ENCODE peak calls at places on chromosomes 6 and 20, in six cellular contexts. One of them, this sample, is unnamed.

GRCh38 chr6:94462231-94462630 is 1042.9 kb upstream of the EPHA7 start:
- ATAC-seq in GM12878: no peak
- ATAC-seq in K562: no peak
- ATAC-seq in HepG2: no peak
- ATAC-seq in A549: no peak
- ATAC-seq in upper lobe of left lung: no peak
- ATAC-seq in this sample: no peak

GRCh38 chr6:54981647-54982046 is 135.1 kb downstream of the FAM83B start:
- ATAC-seq in HepG2: no peak
- ATAC-seq in A549: no peak
- ATAC-seq in upper lobe of left lung: no peak
- ATAC-seq in GM12878: no peak
- ATAC-seq in K562: no peak
- ATAC-seq in this sample: no peak

GRCh38 chr6:121389419-121389818 is 46.0 kb upstream of the GJA1 start:
- ATAC-seq in K562: no peak
- ATAC-seq in A549: no peak
- ATAC-seq in HepG2: peak
- ATAC-seq in GM12878: no peak
- ATAC-seq in upper lobe of left lung: no peak
- ATAC-seq in this sample: no peak

GRCh38 chr6:109490708-109491107 is 7.7 kb upstream of the ZBTB24 start:
- ATAC-seq in upper lobe of left lung: no peak
- ATAC-seq in GM12878: peak
- ATAC-seq in HepG2: no peak
- ATAC-seq in K562: peak
- ATAC-seq in A549: no peak
- ATAC-seq in this sample: no peak

GRCh38 chr6:157552956-157553485 is 172.0 kb downstream of the ZDHHC14 start:
- ATAC-seq in upper lobe of left lung: no peak
- ATAC-seq in GM12878: no peak
- ATAC-seq in HepG2: no peak
- ATAC-seq in K562: no peak
- ATAC-seq in A549: no peak
- ATAC-seq in this sample: no peak

GRCh38 chr6:21871831-21872230 is 278.3 kb downstream of the SOX4 start:
- ATAC-seq in GM12878: peak
- ATAC-seq in A549: no peak
- ATAC-seq in K562: no peak
- ATAC-seq in upper lobe of left lung: no peak
- ATAC-seq in HepG2: no peak
- ATAC-seq in this sample: no peak

GRCh38 chr6:159372333-159372732 is 203.1 kb downstream of the FNDC1 start:
- ATAC-seq in HepG2: no peak
- ATAC-seq in A549: no peak
- ATAC-seq in GM12878: no peak
- ATAC-seq in upper lobe of left lung: no peak
- ATAC-seq in K562: no peak
- ATAC-seq in this sample: no peak

GRCh38 chr6:89987140-89987539 is 92.9 kb downstream of the GJA10 start:
- ATAC-seq in K562: no peak
- ATAC-seq in A549: no peak
- ATAC-seq in HepG2: no peak
- ATAC-seq in GM12878: no peak
- ATAC-seq in upper lobe of left lung: no peak
- ATAC-seq in this sample: no peak

GRCh38 chr6:46236752-46237151 is 66.0 kb upstream of the ENPP5 start:
- ATAC-seq in A549: no peak
- ATAC-seq in K562: no peak
- ATAC-seq in HepG2: no peak
- ATAC-seq in upper lobe of left lung: no peak
- ATAC-seq in GM12878: no peak
- ATAC-seq in this sample: no peak

GRCh38 chr6:92559611-92560010 is 859.7 kb downstream of the EPHA7 start:
- ATAC-seq in A549: no peak
- ATAC-seq in K562: no peak
- ATAC-seq in HepG2: no peak
- ATAC-seq in upper lobe of left lung: no peak
- ATAC-seq in GM12878: no peak
- ATAC-seq in this sample: no peak

GRCh38 chr6:108156180-108156937 is 9.5 kb upstream of the NR2E1 start:
- ATAC-seq in K562: no peak
- ATAC-seq in HepG2: peak
- ATAC-seq in GM12878: no peak
- ATAC-seq in A549: peak
- ATAC-seq in upper lobe of left lung: no peak
- ATAC-seq in this sample: no peak

GRCh38 chr20:1697592-1697991 is 40.0 kb upstream of the SIRPG start:
- ATAC-seq in GM12878: no peak
- ATAC-seq in upper lobe of left lung: no peak
- ATAC-seq in HepG2: no peak
- ATAC-seq in K562: no peak
- ATAC-seq in A549: no peak
- ATAC-seq in this sample: no peak

GRCh38 chr20:8853805-8854338 is 215.0 kb upstream of the PLCB4 start:
- ATAC-seq in K562: peak
- ATAC-seq in HepG2: peak
- ATAC-seq in upper lobe of left lung: peak
- ATAC-seq in GM12878: peak
- ATAC-seq in A549: peak
- ATAC-seq in this sample: peak

GRCh38 chr6:169912266-169913095 is 161.1 kb downstream of the ERMARD start:
- ATAC-seq in HepG2: no peak
- ATAC-seq in upper lobe of left lung: no peak
- ATAC-seq in K562: no peak
- ATAC-seq in A549: no peak
- ATAC-seq in GM12878: no peak
- ATAC-seq in this sample: no peak

GRCh38 chr6:34689742-34690141 is 6.8 kb downstream of the ILRUN start:
- ATAC-seq in upper lobe of left lung: no peak
- ATAC-seq in HepG2: peak
- ATAC-seq in GM12878: peak
- ATAC-seq in A549: no peak
- ATAC-seq in K562: peak
- ATAC-seq in this sample: no peak

GRCh38 chr20:44089987-44090674 is 96.9 kb downstream of the JPH2 start:
- ATAC-seq in K562: peak
- ATAC-seq in A549: peak
- ATAC-seq in upper lobe of left lung: peak
- ATAC-seq in GM12878: peak
- ATAC-seq in HepG2: no peak
- ATAC-seq in this sample: no peak

GRCh38 chr6:84228198-84228543 is 728 bp upstream of the CEP162 start:
- ATAC-seq in A549: peak
- ATAC-seq in K562: no peak
- ATAC-seq in upper lobe of left lung: no peak
- ATAC-seq in HepG2: no peak
- ATAC-seq in GM12878: peak
- ATAC-seq in this sample: no peak

GRCh38 chr6:67345946-67346345 is 1289.1 kb upstream of the ADGRB3 start:
- ATAC-seq in A549: no peak
- ATAC-seq in GM12878: peak
- ATAC-seq in upper lobe of left lung: no peak
- ATAC-seq in K562: no peak
- ATAC-seq in HepG2: no peak
- ATAC-seq in this sample: no peak

GRCh38 chr6:20483902-20484497 is 50.3 kb upstream of the CDKAL1 start:
- ATAC-seq in K562: no peak
- ATAC-seq in HepG2: no peak
- ATAC-seq in A549: no peak
- ATAC-seq in GM12878: no peak
- ATAC-seq in upper lobe of left lung: peak
- ATAC-seq in this sample: peak

GRCh38 chr6:2951723-2952122 is 19.6 kb downstream of the SERPINB6 start:
- ATAC-seq in HepG2: no peak
- ATAC-seq in upper lobe of left lung: peak
- ATAC-seq in K562: no peak
- ATAC-seq in A549: no peak
- ATAC-seq in GM12878: no peak
- ATAC-seq in this sample: no peak

GRCh38 chr6:127385668-127386385 is 42.4 kb upstream of the ECHDC1 start:
- ATAC-seq in K562: no peak
- ATAC-seq in HepG2: no peak
- ATAC-seq in upper lobe of left lung: no peak
- ATAC-seq in GM12878: no peak
- ATAC-seq in A549: no peak
- ATAC-seq in this sample: no peak

GRCh38 chr6:4303638-4304037 is 168.3 kb upstream of the ECI2 start:
- ATAC-seq in upper lobe of left lung: peak
- ATAC-seq in GM12878: no peak
- ATAC-seq in HepG2: no peak
- ATAC-seq in A549: no peak
- ATAC-seq in K562: no peak
- ATAC-seq in this sample: no peak

GRCh38 chr6:113347420-113347819 is 509.7 kb upstream of the MARCKS start:
- ATAC-seq in GM12878: no peak
- ATAC-seq in upper lobe of left lung: no peak
- ATAC-seq in A549: no peak
- ATAC-seq in HepG2: no peak
- ATAC-seq in K562: no peak
- ATAC-seq in this sample: no peak

GRCh38 chr6:85360794-85361642 is 88.9 kb upstream of the NT5E start:
- ATAC-seq in HepG2: peak
- ATAC-seq in A549: peak
- ATAC-seq in GM12878: peak
- ATAC-seq in upper lobe of left lung: peak
- ATAC-seq in K562: no peak
- ATAC-seq in this sample: peak

GRCh38 chr6:169653691-169654090 is 48.1 kb downstream of the WDR27 start:
- ATAC-seq in K562: no peak
- ATAC-seq in upper lobe of left lung: no peak
- ATAC-seq in A549: no peak
- ATAC-seq in HepG2: no peak
- ATAC-seq in GM12878: no peak
- ATAC-seq in this sample: no peak

GRCh38 chr20:50607850-50608749 is 83.2 kb downstream of the RIPOR3 start:
- ATAC-seq in GM12878: no peak
- ATAC-seq in A549: peak
- ATAC-seq in K562: no peak
- ATAC-seq in HepG2: peak
- ATAC-seq in upper lobe of left lung: no peak
- ATAC-seq in this sample: no peak

GRCh38 chr6:42260424-42260888 is 42.8 kb upstream of the MRPS10 start:
- ATAC-seq in HepG2: peak
- ATAC-seq in A549: peak
- ATAC-seq in upper lobe of left lung: no peak
- ATAC-seq in K562: peak
- ATAC-seq in GM12878: peak
- ATAC-seq in this sample: peak

GRCh38 chr6:138000955-138001354 is 106.3 kb downstream of the PERP start:
- ATAC-seq in K562: no peak
- ATAC-seq in HepG2: no peak
- ATAC-seq in A549: no peak
- ATAC-seq in upper lobe of left lung: no peak
- ATAC-seq in GM12878: no peak
- ATAC-seq in this sample: no peak

GRCh38 chr6:71400852-71401251 is 112.2 kb downstream of the OGFRL1 start:
- ATAC-seq in upper lobe of left lung: no peak
- ATAC-seq in K562: no peak
- ATAC-seq in A549: no peak
- ATAC-seq in HepG2: no peak
- ATAC-seq in GM12878: no peak
- ATAC-seq in this sample: no peak

GRCh38 chr6:18307006-18307405 is 42.7 kb upstream of the DEK start:
- ATAC-seq in upper lobe of left lung: no peak
- ATAC-seq in GM12878: no peak
- ATAC-seq in A549: no peak
- ATAC-seq in K562: no peak
- ATAC-seq in HepG2: no peak
- ATAC-seq in this sample: no peak

GRCh38 chr20:5677389-5677788 is 72.8 kb upstream of the SHLD1 start:
- ATAC-seq in upper lobe of left lung: no peak
- ATAC-seq in K562: no peak
- ATAC-seq in GM12878: no peak
- ATAC-seq in HepG2: peak
- ATAC-seq in A549: no peak
- ATAC-seq in this sample: no peak

GRCh38 chr20:45934046-45934586 is 367 bp upstream of the PCIF1 start:
- ATAC-seq in upper lobe of left lung: peak
- ATAC-seq in HepG2: peak
- ATAC-seq in GM12878: peak
- ATAC-seq in K562: peak
- ATAC-seq in A549: peak
- ATAC-seq in this sample: peak

GRCh38 chr6:132865364-132865763 is 51.0 kb downstream of the RPS12 start:
- ATAC-seq in upper lobe of left lung: no peak
- ATAC-seq in HepG2: no peak
- ATAC-seq in A549: no peak
- ATAC-seq in GM12878: peak
- ATAC-seq in K562: no peak
- ATAC-seq in this sample: no peak

GRCh38 chr6:162705736-162706135 is 21.8 kb downstream of the PRKN start:
- ATAC-seq in K562: no peak
- ATAC-seq in HepG2: no peak
- ATAC-seq in A549: no peak
- ATAC-seq in GM12878: no peak
- ATAC-seq in upper lobe of left lung: no peak
- ATAC-seq in this sample: no peak

GRCh38 chr20:37915800-37916570 is 13.1 kb downstream of the VSTM2L start:
- ATAC-seq in upper lobe of left lung: no peak
- ATAC-seq in HepG2: peak
- ATAC-seq in K562: peak
- ATAC-seq in A549: peak
- ATAC-seq in GM12878: no peak
- ATAC-seq in this sample: no peak
- H3K27ac ChIP-seq in upper lobe of left lung: no peak
- H3K27ac ChIP-seq in HepG2: no peak
- H3K27ac ChIP-seq in K562: no peak
- H3K27ac ChIP-seq in A549: no peak
- H3K27ac ChIP-seq in GM12878: no peak
- H3K27ac ChIP-seq in this sample: peak

GRCh38 chr6:145276746-145277145 is 458.6 kb downstream of the EPM2A start:
- ATAC-seq in GM12878: no peak
- ATAC-seq in K562: no peak
- ATAC-seq in upper lobe of left lung: no peak
- ATAC-seq in HepG2: no peak
- ATAC-seq in A549: no peak
- ATAC-seq in this sample: no peak
- TF ChIP-seq EP300 in GM12878: no peak
- TF ChIP-seq EP300 in K562: no peak
- TF ChIP-seq EP300 in upper lobe of left lung: no peak
- TF ChIP-seq EP300 in HepG2: no peak
- TF ChIP-seq EP300 in A549: no peak
- TF ChIP-seq EP300 in this sample: no peak

GRCh38 chr6:125872259-125872921 is 81.6 kb downstream of the NCOA7 start:
- ATAC-seq in upper lobe of left lung: no peak
- ATAC-seq in GM12878: no peak
- ATAC-seq in HepG2: no peak
- ATAC-seq in K562: peak
- ATAC-seq in A549: peak
- ATAC-seq in this sample: no peak
- H3K27ac ChIP-seq in upper lobe of left lung: no peak
- H3K27ac ChIP-seq in GM12878: no peak
- H3K27ac ChIP-seq in HepG2: no peak
- H3K27ac ChIP-seq in K562: peak
- H3K27ac ChIP-seq in A549: peak
- H3K27ac ChIP-seq in this sample: no peak

GRCh38 chr6:124560836-124561585 is 401.2 kb upstream of the RNF217 start:
- ATAC-seq in upper lobe of left lung: no peak
- ATAC-seq in K562: no peak
- ATAC-seq in A549: no peak
- ATAC-seq in GM12878: no peak
- ATAC-seq in HepG2: no peak
- ATAC-seq in this sample: no peak
- TF ChIP-seq EP300 in upper lobe of left lung: no peak
- TF ChIP-seq EP300 in K562: no peak
- TF ChIP-seq EP300 in A549: no peak
- TF ChIP-seq EP300 in GM12878: no peak
- TF ChIP-seq EP300 in HepG2: no peak
- TF ChIP-seq EP300 in this sample: no peak